ENCODE peak calls at places on chromosomes 16 and 17, in five cellular contexts. One of them, this sample, is unnamed.

GRCh38 chr16:87303431-87303930 is 13.7 kb downstream of the C16orf95 start:
- DNase-seq in heart left ventricle: no peak
- DNase-seq in effector memory CD4-positive, alpha-beta T cell: no peak
- DNase-seq in CD4-positive, CD25-positive, alpha-beta regulatory T cell: no peak
- DNase-seq in mucosa of descending colon: no peak
- DNase-seq in this sample: no peak

GRCh38 chr16:52597772-52598483 is 51.0 kb upstream of the TOX3 start:
- DNase-seq in heart left ventricle: no peak
- DNase-seq in effector memory CD4-positive, alpha-beta T cell: no peak
- DNase-seq in CD4-positive, CD25-positive, alpha-beta regulatory T cell: no peak
- DNase-seq in mucosa of descending colon: peak; percentile 85
- DNase-seq in this sample: peak; percentile 42

GRCh38 chr17:27320222-27320560 is 26.3 kb downstream of the WSB1 start:
- DNase-seq in heart left ventricle: no peak
- DNase-seq in effector memory CD4-positive, alpha-beta T cell: no peak
- DNase-seq in CD4-positive, CD25-positive, alpha-beta regulatory T cell: no peak
- DNase-seq in mucosa of descending colon: no peak
- DNase-seq in this sample: no peak

GRCh38 chr16:84739349-84740124 is 39.7 kb downstream of the USP10 start:
- DNase-seq in heart left ventricle: no peak
- DNase-seq in effector memory CD4-positive, alpha-beta T cell: no peak
- DNase-seq in CD4-positive, CD25-positive, alpha-beta regulatory T cell: no peak
- DNase-seq in mucosa of descending colon: no peak
- DNase-seq in this sample: no peak

GRCh38 chr16:12646490-12647274 is 157.0 kb downstream of the CPPED1 start:
- DNase-seq in heart left ventricle: no peak
- DNase-seq in effector memory CD4-positive, alpha-beta T cell: no peak
- DNase-seq in CD4-positive, CD25-positive, alpha-beta regulatory T cell: peak; percentile 6
- DNase-seq in mucosa of descending colon: no peak
- DNase-seq in this sample: no peak

GRCh38 chr16:3171855-3172593 is 16.0 kb upstream of the OR1F1 start:
- DNase-seq in heart left ventricle: no peak
- DNase-seq in effector memory CD4-positive, alpha-beta T cell: no peak
- DNase-seq in CD4-positive, CD25-positive, alpha-beta regulatory T cell: no peak
- DNase-seq in mucosa of descending colon: no peak
- DNase-seq in this sample: peak; percentile 66

GRCh38 chr16:14301150-14302030 is 230.3 kb downstream of the MRTFB start:
- DNase-seq in heart left ventricle: peak; percentile 60
- DNase-seq in effector memory CD4-positive, alpha-beta T cell: no peak
- DNase-seq in CD4-positive, CD25-positive, alpha-beta regulatory T cell: no peak
- DNase-seq in mucosa of descending colon: peak; percentile 33
- DNase-seq in this sample: peak; percentile 29

GRCh38 chr17:38943607-38944006 is 18.2 kb downstream of the LASP1NB start:
- DNase-seq in heart left ventricle: no peak
- DNase-seq in effector memory CD4-positive, alpha-beta T cell: no peak
- DNase-seq in CD4-positive, CD25-positive, alpha-beta regulatory T cell: no peak
- DNase-seq in mucosa of descending colon: no peak
- DNase-seq in this sample: no peak

GRCh38 chr16:82240111-82240510 is 70.1 kb upstream of the MPHOSPH6 start:
- DNase-seq in heart left ventricle: no peak
- DNase-seq in effector memory CD4-positive, alpha-beta T cell: no peak
- DNase-seq in CD4-positive, CD25-positive, alpha-beta regulatory T cell: no peak
- DNase-seq in mucosa of descending colon: no peak
- DNase-seq in this sample: no peak

GRCh38 chr16:82236875-82237274 is 66.9 kb upstream of the MPHOSPH6 start:
- DNase-seq in heart left ventricle: no peak
- DNase-seq in effector memory CD4-positive, alpha-beta T cell: no peak
- DNase-seq in CD4-positive, CD25-positive, alpha-beta regulatory T cell: no peak
- DNase-seq in mucosa of descending colon: no peak
- DNase-seq in this sample: no peak

GRCh38 chr16:82232806-82233205 is 62.8 kb upstream of the MPHOSPH6 start:
- DNase-seq in heart left ventricle: no peak
- DNase-seq in effector memory CD4-positive, alpha-beta T cell: no peak
- DNase-seq in CD4-positive, CD25-positive, alpha-beta regulatory T cell: no peak
- DNase-seq in mucosa of descending colon: no peak
- DNase-seq in this sample: no peak

GRCh38 chr16:82241469-82242052 is 71.5 kb upstream of the MPHOSPH6 start:
- DNase-seq in heart left ventricle: no peak
- DNase-seq in effector memory CD4-positive, alpha-beta T cell: no peak
- DNase-seq in CD4-positive, CD25-positive, alpha-beta regulatory T cell: no peak
- DNase-seq in mucosa of descending colon: no peak
- DNase-seq in this sample: no peak

GRCh38 chr16:82236415-82236814 is 66.4 kb upstream of the MPHOSPH6 start:
- DNase-seq in heart left ventricle: no peak
- DNase-seq in effector memory CD4-positive, alpha-beta T cell: no peak
- DNase-seq in CD4-positive, CD25-positive, alpha-beta regulatory T cell: no peak
- DNase-seq in mucosa of descending colon: no peak
- DNase-seq in this sample: no peak
- H3K4me1 ChIP-seq in heart left ventricle: no peaks in the 10 kb centered on the region
- H3K4me1 ChIP-seq in effector memory CD4-positive, alpha-beta T cell: no peaks in the 10 kb centered on the region
- H3K4me1 ChIP-seq in CD4-positive, CD25-positive, alpha-beta regulatory T cell: no peaks in the 10 kb centered on the region
- H3K4me1 ChIP-seq in mucosa of descending colon: peaks cover 4% of the 10 kb centered on the region
- H3K4me1 ChIP-seq in this sample: no peaks in the 10 kb centered on the region

DNA sequence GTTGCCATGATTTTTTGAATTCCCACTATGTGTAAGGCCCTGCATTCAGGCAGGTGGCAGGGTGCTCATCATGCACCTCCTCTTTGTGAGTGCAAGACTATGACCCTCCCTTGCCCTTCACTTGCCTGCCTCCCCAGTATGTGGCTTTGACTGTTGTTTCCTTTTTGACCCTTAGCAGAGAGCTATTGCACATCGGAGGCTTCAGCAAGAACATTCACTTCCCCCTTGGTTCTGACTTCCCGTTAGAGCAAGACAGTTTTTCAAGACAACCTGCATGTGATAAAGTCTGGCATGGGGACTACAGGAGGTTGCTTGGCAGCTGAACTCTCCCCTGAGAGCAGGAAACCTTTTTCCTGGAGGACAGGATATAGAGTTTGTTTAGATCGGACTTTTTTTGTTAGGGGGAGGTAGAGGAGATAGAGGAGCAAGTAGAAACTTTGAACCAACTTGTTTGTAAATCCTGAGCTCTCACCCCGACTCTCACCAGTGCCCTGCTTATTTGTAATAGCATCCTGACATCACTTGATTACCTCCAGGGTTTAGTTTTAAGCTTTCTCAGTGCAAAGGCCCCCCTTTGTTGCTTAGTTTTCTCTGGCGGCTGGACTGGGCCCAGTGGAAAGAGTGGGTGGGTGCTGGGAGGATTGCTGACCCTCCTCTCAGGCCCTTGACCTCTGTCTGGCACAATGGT is 34.3 kb downstream of the LIMD2 start:
- DNase-seq in heart left ventricle: peak; percentile 32
- DNase-seq in effector memory CD4-positive, alpha-beta T cell: no peak
- DNase-seq in CD4-positive, CD25-positive, alpha-beta regulatory T cell: no peak
- DNase-seq in mucosa of descending colon: no peak
- DNase-seq in this sample: no peak
- H3K36me3 ChIP-seq in heart left ventricle: peaks cover 13% of the 10 kb centered on the region
- H3K36me3 ChIP-seq in effector memory CD4-positive, alpha-beta T cell: peaks cover 63% of the 10 kb centered on the region
- H3K36me3 ChIP-seq in CD4-positive, CD25-positive, alpha-beta regulatory T cell: peaks cover 81% of the 10 kb centered on the region
- H3K36me3 ChIP-seq in mucosa of descending colon: peaks cover 4% of the 10 kb centered on the region
- H3K36me3 ChIP-seq in this sample: no peaks in the 10 kb centered on the region

GRCh38 chr16:67490330-67491096 is 7.2 kb upstream of the AGRP start:
- DNase-seq in heart left ventricle: no peak
- DNase-seq in effector memory CD4-positive, alpha-beta T cell: no peak
- DNase-seq in CD4-positive, CD25-positive, alpha-beta regulatory T cell: no peak
- DNase-seq in mucosa of descending colon: no peak
- DNase-seq in this sample: no peak

GRCh38 chr16:67483731-67484525 is 581 bp upstream of the AGRP start:
- DNase-seq in heart left ventricle: no peak
- DNase-seq in effector memory CD4-positive, alpha-beta T cell: no peak
- DNase-seq in CD4-positive, CD25-positive, alpha-beta regulatory T cell: no peak
- DNase-seq in mucosa of descending colon: no peak
- DNase-seq in this sample: no peak

GRCh38 chr16:67489401-67490083 is 6.2 kb upstream of the AGRP start:
- DNase-seq in heart left ventricle: no peak
- DNase-seq in effector memory CD4-positive, alpha-beta T cell: no peak
- DNase-seq in CD4-positive, CD25-positive, alpha-beta regulatory T cell: no peak
- DNase-seq in mucosa of descending colon: no peak
- DNase-seq in this sample: no peak

GRCh38 chr16:67483150-67483549 is at the start of gene AGRP:
- DNase-seq in heart left ventricle: no peak
- DNase-seq in effector memory CD4-positive, alpha-beta T cell: no peak
- DNase-seq in CD4-positive, CD25-positive, alpha-beta regulatory T cell: no peak
- DNase-seq in mucosa of descending colon: no peak
- DNase-seq in this sample: no peak

DNA sequence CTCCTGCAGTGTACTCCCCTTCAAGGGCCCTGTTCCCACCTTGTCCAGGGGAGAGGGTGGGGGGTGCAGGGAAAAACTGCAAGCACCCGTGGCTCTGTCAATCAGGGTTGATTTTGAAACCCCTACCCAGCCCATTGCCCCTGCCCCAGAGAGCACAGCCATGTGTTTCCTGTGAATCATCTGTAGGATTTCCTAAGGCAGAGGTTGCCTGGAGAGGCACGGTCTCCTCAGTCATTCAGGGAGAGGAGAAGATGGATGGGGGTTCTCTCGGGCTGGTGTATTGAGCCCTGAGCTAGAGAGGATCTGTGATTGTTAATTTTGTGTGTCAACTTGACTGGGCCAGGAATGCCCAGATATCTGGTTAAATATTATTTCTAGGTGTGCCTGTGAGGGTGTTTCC is 3.5 kb upstream of the AGRP start:
- DNase-seq in heart left ventricle: no peak
- DNase-seq in effector memory CD4-positive, alpha-beta T cell: no peak
- DNase-seq in CD4-positive, CD25-positive, alpha-beta regulatory T cell: no peak
- DNase-seq in mucosa of descending colon: no peak
- DNase-seq in this sample: no peak
- H3K4me1 ChIP-seq in heart left ventricle: peaks cover 27% of the 10 kb centered on the region
- H3K4me1 ChIP-seq in effector memory CD4-positive, alpha-beta T cell: peaks cover 12% of the 10 kb centered on the region
- H3K4me1 ChIP-seq in CD4-positive, CD25-positive, alpha-beta regulatory T cell: peaks cover 17% of the 10 kb centered on the region
- H3K4me1 ChIP-seq in mucosa of descending colon: peaks cover 10% of the 10 kb centered on the region
- H3K4me1 ChIP-seq in this sample: peaks cover 5% of the 10 kb centered on the region

DNA sequence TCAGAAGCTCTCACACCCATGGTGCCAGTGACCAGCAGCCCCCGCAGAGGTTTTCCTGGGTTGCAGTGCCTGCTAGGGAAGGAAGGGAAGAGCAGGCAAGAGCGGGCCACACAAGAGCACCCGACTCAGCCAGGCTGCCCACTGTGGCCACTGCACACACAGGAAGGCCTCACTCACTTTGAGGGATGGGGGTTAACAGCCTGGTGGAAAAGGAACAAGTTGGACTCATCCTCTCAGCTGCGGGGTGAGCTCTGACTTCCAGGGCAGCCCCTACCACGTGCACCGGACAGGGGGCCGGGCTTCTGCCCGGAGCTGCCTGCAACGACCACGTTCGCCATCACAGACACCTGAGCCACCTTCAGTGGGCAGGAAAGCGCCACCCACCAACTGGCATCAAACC is 8.1 kb downstream of the P4HB start:
- DNase-seq in heart left ventricle: no peak
- DNase-seq in effector memory CD4-positive, alpha-beta T cell: no peak
- DNase-seq in CD4-positive, CD25-positive, alpha-beta regulatory T cell: no peak
- DNase-seq in mucosa of descending colon: no peak
- DNase-seq in this sample: no peak
- H3K36me3 ChIP-seq in heart left ventricle: peaks cover 32% of the 10 kb centered on the region
- H3K36me3 ChIP-seq in effector memory CD4-positive, alpha-beta T cell: peaks cover 55% of the 10 kb centered on the region
- H3K36me3 ChIP-seq in CD4-positive, CD25-positive, alpha-beta regulatory T cell: peaks cover 44% of the 10 kb centered on the region
- H3K36me3 ChIP-seq in mucosa of descending colon: peaks cover 19% of the 10 kb centered on the region
- H3K36me3 ChIP-seq in this sample: peaks cover 70% of the 10 kb centered on the region

GRCh38 chr17:2227025-2227699 is 76.4 kb downstream of the SMG6 start:
- DNase-seq in heart left ventricle: no peak
- DNase-seq in effector memory CD4-positive, alpha-beta T cell: no peak
- DNase-seq in CD4-positive, CD25-positive, alpha-beta regulatory T cell: no peak
- DNase-seq in mucosa of descending colon: no peak
- DNase-seq in this sample: no peak
- H3K4me1 ChIP-seq in heart left ventricle: peaks cover 31% of the 10 kb centered on the region
- H3K4me1 ChIP-seq in effector memory CD4-positive, alpha-beta T cell: no peaks in the 10 kb centered on the region
- H3K4me1 ChIP-seq in CD4-positive, CD25-positive, alpha-beta regulatory T cell: no peaks in the 10 kb centered on the region
- H3K4me1 ChIP-seq in mucosa of descending colon: no peaks in the 10 kb centered on the region
- H3K4me1 ChIP-seq in this sample: no peaks in the 10 kb centered on the region

GRCh38 chr17:79082311-79083190 is 7.9 kb downstream of the ENGASE start:
- DNase-seq in heart left ventricle: peak; percentile 54
- DNase-seq in effector memory CD4-positive, alpha-beta T cell: no peak
- DNase-seq in CD4-positive, CD25-positive, alpha-beta regulatory T cell: peak; percentile 24
- DNase-seq in mucosa of descending colon: peak; percentile 50
- DNase-seq in this sample: peak; percentile 77
- H3K36me3 ChIP-seq in heart left ventricle: peaks cover 21% of the 10 kb centered on the region
- H3K36me3 ChIP-seq in effector memory CD4-positive, alpha-beta T cell: peaks cover 48% of the 10 kb centered on the region
- H3K36me3 ChIP-seq in CD4-positive, CD25-positive, alpha-beta regulatory T cell: peaks cover 32% of the 10 kb centered on the region
- H3K36me3 ChIP-seq in mucosa of descending colon: peaks cover 13% of the 10 kb centered on the region
- H3K36me3 ChIP-seq in this sample: peaks cover 41% of the 10 kb centered on the region

GRCh38 chr16:75257886-75258806 is 6.7 kb upstream of the BCAR1 start:
- DNase-seq in heart left ventricle: no peak
- DNase-seq in effector memory CD4-positive, alpha-beta T cell: no peak
- DNase-seq in CD4-positive, CD25-positive, alpha-beta regulatory T cell: no peak
- DNase-seq in mucosa of descending colon: no peak
- DNase-seq in this sample: no peak
- H3K4me1 ChIP-seq in heart left ventricle: peaks cover 85% of the 10 kb centered on the region
- H3K4me1 ChIP-seq in effector memory CD4-positive, alpha-beta T cell: no peaks in the 10 kb centered on the region
- H3K4me1 ChIP-seq in CD4-positive, CD25-positive, alpha-beta regulatory T cell: no peaks in the 10 kb centered on the region
- H3K4me1 ChIP-seq in mucosa of descending colon: peaks cover 41% of the 10 kb centered on the region
- H3K4me1 ChIP-seq in this sample: peaks cover 19% of the 10 kb centered on the region

GRCh38 chr17:78013683-78014467 is 55.4 kb downstream of the TNRC6C start:
- DNase-seq in heart left ventricle: peak; percentile 54
- DNase-seq in effector memory CD4-positive, alpha-beta T cell: peak; percentile 9
- DNase-seq in CD4-positive, CD25-positive, alpha-beta regulatory T cell: peak; percentile 64
- DNase-seq in mucosa of descending colon: peak; percentile 81
- DNase-seq in this sample: peak; percentile 57
- H3K36me3 ChIP-seq in heart left ventricle: no peaks in the 10 kb centered on the region
- H3K36me3 ChIP-seq in effector memory CD4-positive, alpha-beta T cell: peaks cover 12% of the 10 kb centered on the region
- H3K36me3 ChIP-seq in CD4-positive, CD25-positive, alpha-beta regulatory T cell: peaks cover 25% of the 10 kb centered on the region
- H3K36me3 ChIP-seq in mucosa of descending colon: no peaks in the 10 kb centered on the region
- H3K36me3 ChIP-seq in this sample: no peaks in the 10 kb centered on the region

DNA sequence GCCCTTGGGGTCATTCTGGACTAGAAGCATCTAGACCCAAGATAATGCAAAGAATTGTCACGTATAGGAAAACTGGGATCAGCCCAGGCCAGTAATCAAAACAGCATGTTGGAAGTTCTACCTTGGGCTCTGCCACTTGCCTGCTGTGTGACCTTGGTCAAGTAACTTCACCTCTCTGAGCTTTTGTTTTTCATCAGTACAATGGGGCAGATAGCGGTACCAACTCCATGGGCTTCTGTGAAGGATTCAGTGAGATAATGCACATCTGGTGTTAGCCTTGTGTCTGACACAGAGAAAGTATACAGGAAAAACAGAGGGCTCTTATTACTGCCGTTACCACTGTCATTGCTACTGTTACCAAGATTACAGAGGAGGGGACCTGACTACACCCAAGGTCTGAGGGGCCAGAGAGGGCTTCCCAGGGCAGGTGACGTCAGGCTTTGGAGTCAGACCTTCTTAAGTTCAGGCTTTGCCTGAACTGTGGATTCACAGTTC is 24.6 kb downstream of the CMIP start:
- DNase-seq in heart left ventricle: no peak
- DNase-seq in effector memory CD4-positive, alpha-beta T cell: no peak
- DNase-seq in CD4-positive, CD25-positive, alpha-beta regulatory T cell: no peak
- DNase-seq in mucosa of descending colon: no peak
- DNase-seq in this sample: no peak
- H3K4me1 ChIP-seq in heart left ventricle: peaks cover 20% of the 10 kb centered on the region
- H3K4me1 ChIP-seq in effector memory CD4-positive, alpha-beta T cell: peaks cover 37% of the 10 kb centered on the region
- H3K4me1 ChIP-seq in CD4-positive, CD25-positive, alpha-beta regulatory T cell: peaks cover 54% of the 10 kb centered on the region
- H3K4me1 ChIP-seq in mucosa of descending colon: peaks cover 11% of the 10 kb centered on the region
- H3K4me1 ChIP-seq in this sample: peaks cover 3% of the 10 kb centered on the region

This sample was measured in HAP-1.